ENCODE peak calls at places on chromosomes 11 and 22, in six cellular contexts. F is HepG2, R is HCT116, L is K562, H is H1, U is SK-N-SH. B is an unnamed sample.
A peak's percentile ranks its signal among the peaks of the same experiment; 100 is the strongest.

GRCh38 chr11:73387594-73388021 is 11.4 kb downstream of the RELT start:
- DNase-seq in F (no peak), R (no peak), L (no peak), H (no peak), U (no peak), B (no peak)

GRCh38 chr22:21672107-21672629 is 6.4 kb downstream of the PPIL2 start:
- DNase-seq in F (no peak), R (no peak), L (no peak), H (no peak), U (no peak), B (no peak)

GRCh38 chr11:69351460-69351859 is 57.5 kb downstream of the MYEOV start:
- DNase-seq in F (no peak), R (no peak), L (no peak), H (no peak), U (no peak), B (no peak)

GRCh38 chr11:10394229-10395100 is 60.6 kb upstream of the AMPD3 start:
- DNase-seq in F (peak; percentile 62), R (no peak), L (no peak), H (peak; percentile 10), U (peak; percentile 72), B (peak; percentile 61)

GRCh38 chr11:78786746-78787145 is 212.1 kb upstream of the NARS2 start:
- DNase-seq in F (no peak), R (no peak), L (no peak), H (no peak), U (no peak), B (no peak)

GRCh38 chr22:33687464-33687863 is 232.8 kb downstream of the LARGE1 start:
- DNase-seq in F (no peak), R (no peak), L (no peak), H (no peak), U (no peak), B (no peak)

GRCh38 chr11:117944554-117944953 is 15.4 kb upstream of the TMPRSS13 start:
- DNase-seq in F (no peak), R (no peak), L (no peak), H (peak; percentile 17), U (no peak), B (no peak)

GRCh38 chr11:70734379-70734778 is 336.1 kb downstream of the CTTN start:
- DNase-seq in F (no peak), R (no peak), L (no peak), H (no peak), U (no peak), B (no peak)

GRCh38 chr11:12411806-12412727 is 34.7 kb downstream of the PARVA start:
- DNase-seq in F (peak; percentile 31), R (peak; percentile 56), L (peak; percentile 77), H (peak; percentile 93), U (peak; percentile 81), B (peak; percentile 7)

DNA sequence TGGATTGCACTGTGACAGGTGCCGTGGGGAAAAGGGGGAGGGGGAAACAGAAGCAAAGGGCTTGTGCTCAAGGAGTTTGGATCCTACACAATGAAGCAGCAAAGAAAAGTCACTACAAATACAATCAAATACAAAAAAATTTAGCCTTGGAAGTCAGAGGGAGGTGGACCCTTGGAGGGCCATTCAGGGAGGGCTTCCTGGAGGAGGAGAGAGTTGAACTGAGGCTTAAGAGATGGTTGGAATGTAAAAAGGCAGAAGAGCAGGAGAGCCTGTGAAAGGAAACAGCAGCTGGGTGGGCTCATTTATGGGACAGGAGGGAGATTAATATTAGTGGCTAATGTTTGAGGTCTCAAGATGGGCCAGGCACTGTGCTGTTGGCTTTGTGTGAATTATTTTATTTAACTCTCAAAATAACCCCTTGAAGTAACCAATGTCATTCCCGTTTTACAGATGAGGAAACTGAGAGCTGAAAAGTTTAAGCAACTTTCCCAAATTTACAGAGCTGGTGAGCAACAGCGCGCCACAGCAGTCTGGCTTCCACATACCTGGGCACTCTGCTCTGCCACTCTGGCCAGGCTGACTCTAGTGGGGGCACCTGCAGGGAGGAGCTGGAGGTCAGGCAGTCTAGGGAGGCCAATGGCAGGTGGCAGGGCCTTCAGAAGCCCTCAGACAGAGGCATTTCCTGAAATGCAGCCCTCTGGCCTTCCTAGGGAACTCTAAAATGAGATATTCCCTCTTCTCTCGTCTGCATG is 2.7 kb upstream of the CHST1 start:
- DNase-seq in F (no peak), R (no peak), L (no peak), H (no peak), U (no peak), B (no peak)
- TF ChIP-seq JUND in F (no peak), R (no peak), L (no peak), H (no peak), U (no peak), B (no peak)

GRCh38 chr11:2221024-2221423 is 49.4 kb downstream of the ASCL2 start:
- DNase-seq in F (no peak), R (no peak), L (no peak), H (no peak), U (no peak), B (no peak)
- TF ChIP-seq JUND in F (no peak), R (no peak), L (no peak), H (no peak), U (no peak), B (no peak)

GRCh38 chr22:49966716-49967332 is 6.3 kb downstream of the PIM3 start:
- DNase-seq in F (peak; percentile 80), R (no peak), L (no peak), H (peak; percentile 52), U (peak; percentile 51), B (no peak)
- TF ChIP-seq JUND in F (no peak), R (no peak), L (no peak), H (no peak), U (no peak), B (no peak)

DNA sequence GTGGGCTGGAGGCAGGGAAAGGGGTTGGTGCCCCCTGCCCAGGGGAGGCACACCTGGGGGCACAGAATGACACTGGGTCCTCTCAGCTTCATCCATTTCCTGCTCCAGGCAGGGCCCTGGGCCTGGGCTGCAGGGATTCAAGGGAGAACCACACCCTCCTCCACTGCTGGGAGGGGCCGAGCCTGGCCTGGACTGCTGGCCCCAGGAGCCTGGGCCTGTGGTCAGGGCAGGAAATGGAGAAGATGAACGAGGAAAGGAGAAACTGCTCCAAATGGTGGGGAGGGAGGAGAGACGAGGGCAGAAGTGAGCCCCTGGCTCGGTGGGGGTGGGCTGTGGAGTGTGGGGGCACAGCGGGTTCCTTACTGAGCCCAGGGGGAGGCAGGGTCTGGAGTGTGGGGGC is 38.1 kb upstream of the KCNQ1OT1 start:
- DNase-seq in F (no peak), R (no peak), L (peak; percentile 62), H (no peak), U (no peak), B (no peak)
- TF ChIP-seq JUND in F (no peak), R (no peak), L (no peak), H (no peak), U (no peak), B (no peak)

DNA sequence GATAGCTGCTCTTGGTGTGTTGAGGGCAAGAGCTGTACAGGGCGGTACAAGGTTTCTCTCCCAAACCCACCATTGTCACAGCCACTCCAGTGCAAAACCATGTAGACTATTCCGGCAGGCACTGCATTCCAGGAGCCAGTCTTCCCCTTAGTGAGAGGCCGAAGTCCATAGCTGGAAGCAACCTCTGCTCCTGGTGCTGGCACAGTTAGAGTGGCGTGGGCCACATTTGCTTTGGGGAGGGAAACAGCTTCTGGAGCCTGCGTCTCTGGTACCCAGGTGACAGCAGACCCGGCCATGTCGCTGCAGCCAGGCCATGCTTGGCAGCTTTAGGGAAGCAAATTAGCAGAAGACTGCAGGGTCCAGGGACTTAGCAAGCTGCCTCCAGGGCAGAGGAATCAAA is 788.0 kb downstream of the BRD1 start:
- DNase-seq in F (peak; percentile 31), R (no peak), L (no peak), H (no peak), U (no peak), B (no peak)
- TF ChIP-seq JUND in F (no peak), R (no peak), L (no peak), H (no peak), U (no peak), B (no peak)

GRCh38 chr11:44776840-44777536 is 50.2 kb downstream of the TSPAN18 start:
- DNase-seq in F (no peak), R (no peak), L (no peak), H (peak; percentile 43), U (no peak), B (no peak)
- TF ChIP-seq JUND in F (no peak), R (no peak), L (no peak), H (no peak), U (no peak), B (no peak)